ENCODE peak calls at places on chromosomes 12 and 14, in five cellular contexts. One of them, this sample, is unnamed.

GRCh38 chr12:25241171-25242020 is 9.3 kb downstream of the KRAS start:
- DNase-seq in breast epithelium: no peak
- DNase-seq in K562: no peak
- DNase-seq in adrenal gland: no peak
- DNase-seq in CD4-positive, alpha-beta memory T cell: peak; percentile 64
- DNase-seq in this sample: peak; percentile 73

GRCh38 chr12:2319747-2320146 is 267.0 kb downstream of the CACNA1C start:
- DNase-seq in CD4-positive, alpha-beta memory T cell: no peak
- DNase-seq in K562: no peak
- DNase-seq in adrenal gland: no peak
- DNase-seq in breast epithelium: no peak
- DNase-seq in this sample: no peak

GRCh38 chr12:89424394-89424793 is 72.1 kb upstream of the DUSP6 start:
- DNase-seq in CD4-positive, alpha-beta memory T cell: no peak
- DNase-seq in K562: no peak
- DNase-seq in breast epithelium: no peak
- DNase-seq in adrenal gland: no peak
- DNase-seq in this sample: no peak

GRCh38 chr12:51345681-51346080 is 798 bp downstream of the CELA1 start:
- DNase-seq in adrenal gland: no peak
- DNase-seq in K562: peak; percentile 52
- DNase-seq in breast epithelium: no peak
- DNase-seq in CD4-positive, alpha-beta memory T cell: no peak
- DNase-seq in this sample: no peak

GRCh38 chr14:88667555-88668273 is 104.9 kb downstream of the ZC3H14 start:
- DNase-seq in adrenal gland: peak; percentile 72
- DNase-seq in CD4-positive, alpha-beta memory T cell: peak; percentile 54
- DNase-seq in K562: peak; percentile 26
- DNase-seq in breast epithelium: no peak
- DNase-seq in this sample: peak; percentile 52

GRCh38 chr14:104280902-104281767 is 142.7 kb downstream of the KIF26A start:
- DNase-seq in adrenal gland: peak; percentile 6
- DNase-seq in CD4-positive, alpha-beta memory T cell: no peak
- DNase-seq in K562: no peak
- DNase-seq in breast epithelium: peak; percentile 40
- DNase-seq in this sample: no peak

GRCh38 chr14:38721822-38722431 is 381.1 kb downstream of the SEC23A start:
- DNase-seq in adrenal gland: peak; percentile 46
- DNase-seq in K562: peak; percentile 29
- DNase-seq in CD4-positive, alpha-beta memory T cell: no peak
- DNase-seq in breast epithelium: peak; percentile 63
- DNase-seq in this sample: peak; percentile 27

GRCh38 chr12:32217354-32218310 is 111.0 kb downstream of the BICD1 start:
- DNase-seq in K562: no peak
- DNase-seq in CD4-positive, alpha-beta memory T cell: no peak
- DNase-seq in breast epithelium: no peak
- DNase-seq in adrenal gland: peak; percentile 54
- DNase-seq in this sample: no peak

GRCh38 chr14:63492391-63492790 is 50.8 kb downstream of the PPP2R5E start:
- DNase-seq in adrenal gland: no peak
- DNase-seq in breast epithelium: no peak
- DNase-seq in CD4-positive, alpha-beta memory T cell: no peak
- DNase-seq in K562: no peak
- DNase-seq in this sample: no peak

GRCh38 chr14:68939893-68940613 is 39.0 kb downstream of the ACTN1 start:
- DNase-seq in breast epithelium: no peak
- DNase-seq in K562: no peak
- DNase-seq in CD4-positive, alpha-beta memory T cell: no peak
- DNase-seq in adrenal gland: peak; percentile 61
- DNase-seq in this sample: no peak

GRCh38 chr12:84929486-84929885 is 16.9 kb upstream of the SLC6A15 start:
- DNase-seq in adrenal gland: no peak
- DNase-seq in CD4-positive, alpha-beta memory T cell: no peak
- DNase-seq in K562: no peak
- DNase-seq in breast epithelium: no peak
- DNase-seq in this sample: no peak

GRCh38 chr12:50991296-50991695 is 34.9 kb downstream of the SLC11A2 start:
- DNase-seq in breast epithelium: no peak
- DNase-seq in K562: no peak
- DNase-seq in CD4-positive, alpha-beta memory T cell: no peak
- DNase-seq in adrenal gland: no peak
- DNase-seq in this sample: no peak

GRCh38 chr12:68159681-68160304 is at the start of gene IFNG:
- DNase-seq in breast epithelium: no peak
- DNase-seq in CD4-positive, alpha-beta memory T cell: peak; percentile 63
- DNase-seq in K562: no peak
- DNase-seq in adrenal gland: no peak
- DNase-seq in this sample: peak; percentile 31

GRCh38 chr14:22084393-22085281 is 411.0 kb upstream of the OR4E1 start:
- DNase-seq in breast epithelium: no peak
- DNase-seq in adrenal gland: no peak
- DNase-seq in CD4-positive, alpha-beta memory T cell: peak; percentile 44
- DNase-seq in K562: peak; percentile 9
- DNase-seq in this sample: peak; percentile 46

GRCh38 chr14:43119672-43120071 is 1387.4 kb downstream of the FSCB start:
- DNase-seq in CD4-positive, alpha-beta memory T cell: no peak
- DNase-seq in K562: no peak
- DNase-seq in breast epithelium: no peak
- DNase-seq in adrenal gland: no peak
- DNase-seq in this sample: no peak

GRCh38 chr12:72074956-72075355 is 136.3 kb downstream of the TPH2 start:
- DNase-seq in adrenal gland: no peak
- DNase-seq in CD4-positive, alpha-beta memory T cell: no peak
- DNase-seq in K562: no peak
- DNase-seq in breast epithelium: no peak
- DNase-seq in this sample: no peak

GRCh38 chr12:59431266-59431665 is 164.6 kb upstream of the SLC16A7 start:
- DNase-seq in breast epithelium: no peak
- DNase-seq in CD4-positive, alpha-beta memory T cell: no peak
- DNase-seq in adrenal gland: no peak
- DNase-seq in K562: no peak
- DNase-seq in this sample: no peak

GRCh38 chr12:93148412-93148811 is 219.3 kb upstream of the EEA1 start:
- DNase-seq in adrenal gland: no peak
- DNase-seq in CD4-positive, alpha-beta memory T cell: no peak
- DNase-seq in K562: no peak
- DNase-seq in breast epithelium: no peak
- DNase-seq in this sample: no peak

GRCh38 chr14:21866479-21866878 is 192.9 kb upstream of the OR4E1 start:
- DNase-seq in breast epithelium: no peak
- DNase-seq in adrenal gland: no peak
- DNase-seq in K562: no peak
- DNase-seq in CD4-positive, alpha-beta memory T cell: no peak
- DNase-seq in this sample: no peak

GRCh38 chr12:60760965-60761364 is 1165.1 kb downstream of the SLC16A7 start:
- DNase-seq in K562: no peak
- DNase-seq in adrenal gland: no peak
- DNase-seq in CD4-positive, alpha-beta memory T cell: no peak
- DNase-seq in breast epithelium: no peak
- DNase-seq in this sample: no peak

GRCh38 chr12:30514666-30515065 is 181.0 kb downstream of the IPO8 start:
- DNase-seq in K562: no peak
- DNase-seq in breast epithelium: no peak
- DNase-seq in CD4-positive, alpha-beta memory T cell: no peak
- DNase-seq in adrenal gland: no peak
- DNase-seq in this sample: no peak

GRCh38 chr12:89370411-89370810 is 18.1 kb upstream of the DUSP6 start:
- DNase-seq in breast epithelium: no peak
- DNase-seq in CD4-positive, alpha-beta memory T cell: no peak
- DNase-seq in adrenal gland: no peak
- DNase-seq in K562: no peak
- DNase-seq in this sample: no peak

GRCh38 chr12:19411234-19412221 is 27.8 kb upstream of the AEBP2 start:
- DNase-seq in K562: no peak
- DNase-seq in breast epithelium: no peak
- DNase-seq in CD4-positive, alpha-beta memory T cell: no peak
- DNase-seq in adrenal gland: peak; percentile 44
- DNase-seq in this sample: no peak

GRCh38 chr14:100346306-100347091 is 23.4 kb downstream of the SLC25A47 start:
- DNase-seq in breast epithelium: no peak
- DNase-seq in adrenal gland: no peak
- DNase-seq in K562: no peak
- DNase-seq in CD4-positive, alpha-beta memory T cell: no peak
- DNase-seq in this sample: no peak

GRCh38 chr12:94074216-94074969 is 74.0 kb upstream of the PLXNC1 start:
- DNase-seq in breast epithelium: no peak
- DNase-seq in CD4-positive, alpha-beta memory T cell: no peak
- DNase-seq in adrenal gland: peak; percentile 88
- DNase-seq in K562: no peak
- DNase-seq in this sample: no peak

GRCh38 chr14:102892660-102893059 is 29.8 kb upstream of the AMN start:
- DNase-seq in adrenal gland: no peak
- DNase-seq in breast epithelium: no peak
- DNase-seq in CD4-positive, alpha-beta memory T cell: no peak
- DNase-seq in K562: no peak
- DNase-seq in this sample: no peak

GRCh38 chr14:54338696-54339317 is 58.0 kb upstream of the CDKN3 start:
- DNase-seq in adrenal gland: no peak
- DNase-seq in breast epithelium: no peak
- DNase-seq in CD4-positive, alpha-beta memory T cell: no peak
- DNase-seq in K562: no peak
- DNase-seq in this sample: peak; percentile 22

GRCh38 chr12:20213851-20214250 is 154.5 kb upstream of the PDE3A start:
- DNase-seq in breast epithelium: no peak
- DNase-seq in CD4-positive, alpha-beta memory T cell: no peak
- DNase-seq in K562: no peak
- DNase-seq in adrenal gland: no peak
- DNase-seq in this sample: no peak

GRCh38 chr14:94472842-94473241 is 3.2 kb downstream of the SERPINA9 start:
- DNase-seq in breast epithelium: no peak
- DNase-seq in K562: no peak
- DNase-seq in adrenal gland: no peak
- DNase-seq in CD4-positive, alpha-beta memory T cell: no peak
- DNase-seq in this sample: no peak

DNA sequence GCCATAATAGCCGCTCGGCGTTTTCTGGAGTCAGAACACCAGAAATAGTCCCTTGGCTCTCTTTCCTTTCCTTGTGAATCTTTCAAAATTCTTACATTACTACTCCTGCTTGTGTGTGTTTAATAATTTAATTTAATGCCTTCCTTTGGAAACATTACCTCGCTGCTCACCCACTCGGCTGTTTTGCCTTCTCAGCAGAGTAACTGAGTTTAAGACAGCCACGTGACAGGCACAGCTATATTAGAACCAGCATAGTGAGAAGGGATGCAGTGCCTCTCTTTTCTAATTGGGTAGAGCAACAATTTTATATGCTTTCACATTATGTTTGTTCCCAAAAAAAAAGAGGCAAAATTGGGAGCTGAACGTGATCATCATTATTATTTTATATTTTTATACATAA is 107.6 kb downstream of the ETV6 start:
- DNase-seq in K562: no peak
- DNase-seq in breast epithelium: no peak
- DNase-seq in CD4-positive, alpha-beta memory T cell: no peak
- DNase-seq in adrenal gland: no peak
- DNase-seq in this sample: no peak
- H3K4me1 ChIP-seq in K562: no peaks in the 10 kb centered on the region
- H3K4me1 ChIP-seq in breast epithelium: peaks cover 6% of the 10 kb centered on the region
- H3K4me1 ChIP-seq in CD4-positive, alpha-beta memory T cell: peaks cover 15% of the 10 kb centered on the region
- H3K4me1 ChIP-seq in adrenal gland: peaks cover 35% of the 10 kb centered on the region
- H3K4me1 ChIP-seq in this sample: peaks cover 70% of the 10 kb centered on the region

DNA sequence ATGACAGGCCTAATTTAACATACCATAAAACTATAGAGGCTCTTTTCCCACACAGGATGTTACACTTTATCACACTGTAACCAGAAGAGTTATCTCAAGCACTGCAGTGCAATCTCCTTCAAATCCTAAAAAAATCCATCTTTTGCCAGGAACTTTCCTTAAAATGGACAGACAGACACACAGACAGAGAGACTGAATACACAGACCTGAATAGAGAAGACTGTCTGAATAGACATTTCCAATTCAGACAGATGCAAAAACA is 6.5 kb downstream of the CORO1C start:
- DNase-seq in breast epithelium: no peak
- DNase-seq in CD4-positive, alpha-beta memory T cell: no peak
- DNase-seq in K562: no peak
- DNase-seq in adrenal gland: no peak
- DNase-seq in this sample: no peak
- H3K4me1 ChIP-seq in breast epithelium: peaks cover 11% of the 10 kb centered on the region
- H3K4me1 ChIP-seq in CD4-positive, alpha-beta memory T cell: peaks cover 9% of the 10 kb centered on the region
- H3K4me1 ChIP-seq in K562: peaks cover 13% of the 10 kb centered on the region
- H3K4me1 ChIP-seq in adrenal gland: peaks cover 59% of the 10 kb centered on the region
- H3K4me1 ChIP-seq in this sample: peaks cover 47% of the 10 kb centered on the region

GRCh38 chr12:21501258-21502163 is at the start of the genes GOLT1B and RECQL:
- DNase-seq in adrenal gland: peak; percentile 97
- DNase-seq in K562: peak; percentile 89
- DNase-seq in CD4-positive, alpha-beta memory T cell: peak; percentile 93
- DNase-seq in breast epithelium: peak; percentile 89
- DNase-seq in this sample: peak; percentile 98
- H3K4me1 ChIP-seq in adrenal gland: peaks cover 60% of the 10 kb centered on the region
- H3K4me1 ChIP-seq in K562: no peaks in the 10 kb centered on the region
- H3K4me1 ChIP-seq in CD4-positive, alpha-beta memory T cell: peaks cover 64% of the 10 kb centered on the region
- H3K4me1 ChIP-seq in breast epithelium: peaks cover 9% of the 10 kb centered on the region
- H3K4me1 ChIP-seq in this sample: peaks cover 30% of the 10 kb centered on the region

GRCh38 chr14:75232597-75232996 is 46.0 kb upstream of the FOS start:
- DNase-seq in breast epithelium: no peak
- DNase-seq in K562: no peak
- DNase-seq in CD4-positive, alpha-beta memory T cell: peak; percentile 51
- DNase-seq in adrenal gland: no peak
- DNase-seq in this sample: no peak

GRCh38 chr14:75229923-75230792 is 48.5 kb upstream of the FOS start:
- DNase-seq in breast epithelium: peak; percentile 56
- DNase-seq in adrenal gland: no peak
- DNase-seq in K562: peak; percentile 55
- DNase-seq in CD4-positive, alpha-beta memory T cell: peak; percentile 64
- DNase-seq in this sample: peak; percentile 70

GRCh38 chr14:75231320-75231719 is 47.3 kb upstream of the FOS start:
- DNase-seq in K562: no peak
- DNase-seq in CD4-positive, alpha-beta memory T cell: no peak
- DNase-seq in adrenal gland: no peak
- DNase-seq in breast epithelium: no peak
- DNase-seq in this sample: peak; percentile 41

GRCh38 chr14:75236897-75237296 is 41.7 kb upstream of the FOS start:
- DNase-seq in adrenal gland: no peak
- DNase-seq in CD4-positive, alpha-beta memory T cell: no peak
- DNase-seq in breast epithelium: no peak
- DNase-seq in K562: no peak
- DNase-seq in this sample: no peak

DNA sequence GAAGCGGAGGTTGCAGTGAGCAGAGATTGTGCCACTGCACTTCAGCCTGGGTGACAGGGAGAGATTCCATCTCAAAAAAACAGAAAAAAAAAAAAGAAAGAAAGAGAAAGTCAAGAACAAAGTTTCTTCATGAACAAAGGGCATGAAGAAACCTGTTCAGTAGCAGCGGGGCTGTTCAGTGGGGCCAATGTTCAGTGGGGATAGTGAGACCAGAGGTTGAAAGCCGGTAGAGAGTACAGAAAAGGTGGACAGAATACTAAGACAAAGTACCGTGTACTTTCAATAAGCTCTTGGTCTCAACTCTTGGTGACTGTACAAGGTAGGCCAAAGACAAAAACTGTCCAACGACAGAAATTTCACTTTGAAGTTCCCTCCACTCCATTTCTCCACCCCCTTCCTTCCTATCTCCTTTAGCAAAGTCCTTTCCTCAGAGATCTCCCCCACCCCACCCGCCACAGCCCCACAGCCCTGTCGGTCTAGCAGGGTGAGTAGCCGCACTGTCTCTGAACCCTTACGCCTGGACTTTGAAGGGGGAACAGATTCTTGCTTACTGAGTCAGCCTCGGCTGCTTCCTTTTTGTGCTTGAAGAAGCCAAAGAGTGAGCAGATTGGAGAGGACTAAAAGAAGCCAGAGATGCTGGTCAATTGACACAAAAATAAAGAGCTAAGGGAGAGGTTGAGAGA is 44.3 kb upstream of the FOS start:
- DNase-seq in CD4-positive, alpha-beta memory T cell: no peak
- DNase-seq in breast epithelium: no peak
- DNase-seq in adrenal gland: peak; percentile 60
- DNase-seq in K562: peak; percentile 26
- DNase-seq in this sample: no peak
- H3K4me1 ChIP-seq in CD4-positive, alpha-beta memory T cell: peaks cover 37% of the 10 kb centered on the region
- H3K4me1 ChIP-seq in breast epithelium: peaks cover 5% of the 10 kb centered on the region
- H3K4me1 ChIP-seq in adrenal gland: peaks cover 15% of the 10 kb centered on the region
- H3K4me1 ChIP-seq in K562: peaks cover 16% of the 10 kb centered on the region
- H3K4me1 ChIP-seq in this sample: peaks cover 28% of the 10 kb centered on the region

This sample was measured in MM.1S.